ENCODE peak calls at places on chromosomes 12 and 14, in six cellular contexts. W is GM23338, O is GM23248, Y is IMR-90, F is MM.1S, S is fibroblast of lung. L is an unnamed sample.
A peak's percentile ranks its signal among the peaks of the same experiment; 100 is the strongest.

GRCh38 chr14:96098309-96098998 is 59.3 kb downstream of the C14orf132 start:
- DNase-seq in W (peak; percentile 90), S (peak; percentile 79), O (peak; percentile 81), Y (peak; percentile 71), F (peak; percentile 23), L (peak; percentile 88)

GRCh38 chr12:131950182-131950913 is 606 bp downstream of the EP400 start:
- DNase-seq in Y (no peak), S (no peak), W (peak; percentile 39), O (peak; percentile 61), F (peak; percentile 19), L (peak; percentile 18)

GRCh38 chr12:15856097-15856982 is 25.8 kb upstream of the STRAP start:
- DNase-seq in F (peak; percentile 62), W (peak; percentile 72), S (peak; percentile 85), O (peak; percentile 74), Y (peak; percentile 76), L (peak; percentile 64)

GRCh38 chr12:45213107-45213506 is 2.8 kb upstream of the ANO6 start:
- DNase-seq in S (no peak), W (no peak), F (no peak), Y (no peak), O (no peak), L (no peak)

GRCh38 chr12:646303-647038 is 16.8 kb downstream of the NINJ2 start:
- DNase-seq in W (no peak), S (no peak), O (peak; percentile 82), Y (no peak), F (no peak), L (no peak)

GRCh38 chr12:47730341-47730744 is 5.1 kb upstream of the ENDOU start:
- DNase-seq in S (peak; percentile 8), F (no peak), Y (peak; percentile 42), O (peak; percentile 79), W (no peak), L (no peak)

GRCh38 chr12:113227169-113227568 is 5.9 kb downstream of the TPCN1 start:
- DNase-seq in S (no peak), F (no peak), W (no peak), Y (no peak), O (no peak), L (no peak)

GRCh38 chr12:51937941-51938340 is 13.6 kb upstream of the ACVR1B start:
- DNase-seq in Y (no peak), O (no peak), S (no peak), F (no peak), W (no peak), L (no peak)

GRCh38 chr12:52191841-52192791 is at the start of gene KRT80:
- DNase-seq in Y (peak; percentile 99), F (peak; percentile 21), S (peak; percentile 98), O (peak; percentile 99), W (no peak), L (peak; percentile 82)

GRCh38 chr12:101207086-101207780 is 2.8 kb downstream of the SLC5A8 start:
- DNase-seq in O (no peak), Y (no peak), F (no peak), W (no peak), S (no peak), L (no peak)

GRCh38 chr12:89069431-89069830 is 282.9 kb downstream of the DUSP6 start:
- DNase-seq in F (no peak), S (no peak), Y (peak; percentile 69), O (no peak), W (no peak), L (no peak)

GRCh38 chr14:95472819-95473251 is 43.6 kb downstream of the SYNE3 start:
- DNase-seq in O (peak; percentile 49), F (no peak), S (no peak), Y (no peak), W (no peak), L (no peak)

GRCh38 chr12:19129486-19130223 is at the start of gene PLEKHA5:
- DNase-seq in Y (peak; percentile 64), O (peak; percentile 90), F (peak; percentile 66), S (peak; percentile 64), W (peak; percentile 81), L (peak; percentile 81)

GRCh38 chr14:30610719-30611388 is 11.3 kb upstream of the SCFD1 start:
- DNase-seq in Y (peak; percentile 81), O (peak; percentile 46), S (peak; percentile 92), F (no peak), W (peak; percentile 18), L (peak; percentile 47)

GRCh38 chr14:104283197-104284106 is 145.1 kb downstream of the KIF26A start:
- DNase-seq in S (no peak), F (no peak), Y (no peak), O (no peak), W (no peak), L (no peak)

GRCh38 chr14:104280085-104280901 is 141.9 kb downstream of the KIF26A start:
- DNase-seq in F (no peak), O (no peak), W (no peak), S (no peak), Y (no peak), L (no peak)

GRCh38 chr14:104281768-104282301 is 143.4 kb downstream of the KIF26A start:
- DNase-seq in F (no peak), Y (no peak), O (no peak), W (no peak), S (no peak), L (no peak)

GRCh38 chr14:104282332-104283196 is 144.2 kb downstream of the KIF26A start:
- DNase-seq in Y (no peak), F (no peak), W (no peak), O (no peak), S (no peak), L (no peak)

DNA sequence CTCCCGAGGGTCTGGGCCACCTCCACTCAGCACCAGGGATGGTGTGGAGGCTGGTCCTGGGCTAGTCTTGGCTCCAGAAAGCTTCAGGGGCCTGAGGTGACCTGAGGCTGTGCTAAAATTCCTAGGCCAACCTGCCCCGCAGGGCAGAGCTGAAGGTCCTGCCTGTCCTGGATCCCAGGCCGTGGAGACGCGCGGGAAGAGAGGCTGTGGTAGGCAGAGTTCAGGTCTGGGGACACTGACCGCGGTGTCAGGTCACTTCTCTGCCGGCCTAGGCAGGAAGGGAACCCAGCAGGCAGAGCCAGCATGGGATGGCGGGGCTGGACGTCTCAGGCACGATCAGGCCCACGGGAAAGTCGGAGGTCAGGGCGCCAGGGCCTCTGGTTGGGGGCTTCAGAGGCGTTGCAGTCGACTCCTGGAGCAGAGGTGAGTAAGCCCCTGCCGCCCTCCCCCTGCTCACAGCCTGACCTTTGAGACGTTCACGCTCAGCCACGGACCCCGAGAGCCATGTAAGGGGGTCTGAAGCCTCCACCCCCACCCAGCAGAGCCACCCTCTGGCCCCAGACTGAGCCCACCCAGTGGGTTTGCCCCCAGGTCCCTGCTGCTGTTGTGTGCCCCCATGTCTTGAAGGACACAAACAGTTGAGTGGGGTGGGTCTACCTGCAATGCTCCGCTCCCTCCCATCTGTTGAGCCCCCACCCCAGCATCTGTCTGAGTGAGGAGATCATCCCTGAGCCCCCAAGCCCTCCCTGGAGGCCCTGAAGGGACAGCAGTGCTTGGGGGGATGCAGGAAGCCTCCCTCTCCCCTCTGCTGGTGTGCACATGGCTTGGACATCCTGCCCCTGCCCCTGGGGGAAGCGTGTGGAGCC is 142.7 kb downstream of the KIF26A start:
- DNase-seq in O (no peak), F (no peak), S (no peak), Y (no peak), W (no peak), L (no peak)
- H3K4me2 ChIP-seq in O (no peak overlapping the region), F (no peak overlapping the region), S (no peak overlapping the region), Y (no peak overlapping the region), W (no peak overlapping the region), L (no peak overlapping the region)

GRCh38 chr12:31750747-31751039 is 21.9 kb upstream of the AMN1 start:
- DNase-seq in Y (no peak), O (no peak), W (no peak), F (no peak), S (no peak), L (no peak)
- H3K4me2 ChIP-seq in Y (no peak overlapping the region), O (no peak overlapping the region), W (no peak overlapping the region), F (no peak overlapping the region), S (no peak overlapping the region), L (no peak overlapping the region)

GRCh38 chr12:106248177-106248848 is 493 bp upstream of the CKAP4 start:
- DNase-seq in F (peak; percentile 51), Y (peak; percentile 81), O (peak; percentile 89), W (peak; percentile 59), S (peak; percentile 71), L (peak; percentile 64)
- H3K4me2 ChIP-seq in F (peak overlapping the region; percentile 80), Y (peak overlapping the region; percentile 94), O (peak overlapping the region; percentile 90), W (peak overlapping the region; percentile 96), S (peak overlapping the region; percentile 80), L (peak overlapping the region; percentile 92)

DNA sequence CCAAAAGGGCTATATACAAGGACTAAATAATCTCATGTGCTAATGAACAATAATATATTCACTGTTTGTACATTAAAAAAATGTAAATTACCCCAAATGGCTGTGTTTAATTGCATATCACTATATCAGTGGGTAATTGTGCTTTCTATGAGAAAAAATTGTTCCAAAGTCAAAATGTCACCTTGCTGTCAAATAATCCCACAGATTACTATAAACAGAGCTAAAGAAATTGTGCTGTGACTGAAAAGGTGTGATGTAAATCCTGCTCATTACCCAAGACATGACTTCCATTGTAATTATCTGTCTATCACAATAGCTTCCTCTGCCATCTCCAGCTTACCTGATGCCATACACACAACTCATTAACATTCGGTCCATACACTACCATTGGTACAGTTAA is 70.3 kb downstream of the ATP23 start:
- DNase-seq in O (no peak), Y (no peak), W (no peak), F (no peak), S (no peak), L (no peak)
- H3K4me2 ChIP-seq in O (no peak overlapping the region), Y (no peak overlapping the region), W (no peak overlapping the region), F (no peak overlapping the region), S (no peak overlapping the region), L (no peak overlapping the region)

GRCh38 chr14:74064883-74065282 is 19.4 kb downstream of the ALDH6A1 start:
- DNase-seq in W (no peak), S (peak; percentile 37), O (peak; percentile 9), F (no peak), Y (peak; percentile 11), L (no peak)
- H3K4me2 ChIP-seq in W (no peak overlapping the region), S (no peak overlapping the region), O (no peak overlapping the region), F (no peak overlapping the region), Y (peak overlapping the region; percentile 80), L (no peak overlapping the region)

GRCh38 chr14:55332654-55333570 is 61.7 kb downstream of the FBXO34 start:
- DNase-seq in Y (peak; percentile 19), W (no peak), S (no peak), F (peak; percentile 62), O (no peak), L (no peak)
- H3K4me2 ChIP-seq in Y (peak overlapping the region; percentile 18), W (no peak overlapping the region), S (no peak overlapping the region), F (peak overlapping the region; percentile 72), O (no peak overlapping the region), L (no peak overlapping the region)